ENCODE peak calls at places on chromosomes 12 and 14, in five cellular contexts. V, F, Y, D and U are unnamed samples. For H3K4me1, the result is how much of the 10 kb centered on the place peaks cover.

GRCh38 chr14:70955543-70956480 is 48.6 kb downstream of the PCNX1 start:
- DNase-seq in Y (no peak), V (peak), F (peak), D (peak), U (peak)

GRCh38 chr12:44589697-44590096 is 286.4 kb downstream of the NELL2 start:
- DNase-seq in Y (no peak), D (peak), F (no peak), V (no peak), U (no peak)

GRCh38 chr14:73749706-73750105 is 35.5 kb upstream of the PNMA1 start:
- DNase-seq in F (no peak), Y (no peak), V (no peak), D (no peak), U (peak)

GRCh38 chr14:73238941-73239340 is 1.6 kb downstream of the PAPLN start:
- DNase-seq in F (no peak), V (no peak), Y (no peak), D (no peak), U (no peak)

GRCh38 chr12:63905523-63905922 is 61.0 kb downstream of the SRGAP1 start:
- DNase-seq in V (peak), D (no peak), F (peak), Y (no peak), U (peak)

GRCh38 chr12:19129486-19130223 is at the start of gene PLEKHA5:
- DNase-seq in V (peak), Y (no peak), F (peak), D (peak), U (peak)

GRCh38 chr14:105195533-105196227 is 14.6 kb upstream of the NUDT14 start:
- DNase-seq in Y (no peak), D (peak), F (no peak), V (no peak), U (no peak)

GRCh38 chr14:32256606-32257005 is 53.5 kb upstream of the RNU6-8 start:
- DNase-seq in V (peak), D (no peak), Y (no peak), F (no peak), U (no peak)

GRCh38 chr12:93016752-93017350 is 87.8 kb upstream of the EEA1 start:
- DNase-seq in D (no peak), F (no peak), Y (no peak), V (no peak), U (no peak)

GRCh38 chr12:125143491-125143890 is 78.3 kb downstream of the AACS start:
- DNase-seq in V (peak), Y (no peak), F (peak), D (peak), U (no peak)

GRCh38 chr12:130053641-130054040 is 108.6 kb upstream of the FZD10 start:
- DNase-seq in F (no peak), D (peak), V (no peak), Y (no peak), U (no peak)

GRCh38 chr14:63952933-63953437 is 100.2 kb downstream of the SYNE2 start:
- DNase-seq in Y (no peak), V (peak), D (no peak), F (no peak), U (no peak)

GRCh38 chr12:107891967-107892366 is 117.5 kb downstream of the ASCL4 start:
- DNase-seq in Y (no peak), F (peak), V (peak), D (peak), U (no peak)

GRCh38 chr12:79255326-79255725 is 390.8 kb downstream of the SYT1 start:
- DNase-seq in F (no peak), D (no peak), Y (no peak), V (peak), U (no peak)

GRCh38 chr12:119375619-119376018 is 41.1 kb downstream of the CCDC60 start:
- DNase-seq in Y (no peak), D (no peak), V (no peak), F (no peak), U (no peak)

GRCh38 chr14:104374718-104375080 is 204.9 kb upstream of the C14orf180 start:
- DNase-seq in D (no peak), Y (no peak), V (no peak), F (no peak), U (no peak)

GRCh38 chr14:97129639-97130038 is 332.5 kb downstream of the VRK1 start:
- DNase-seq in D (no peak), F (no peak), V (no peak), Y (no peak), U (no peak)

GRCh38 chr12:587551-588322 is 75.5 kb downstream of the NINJ2 start:
- DNase-seq in Y (no peak), V (no peak), D (no peak), F (no peak), U (no peak)

GRCh38 chr12:32609966-32610365 is 69.1 kb upstream of the DNM1L start:
- DNase-seq in F (no peak), V (no peak), D (no peak), Y (no peak), U (no peak)

GRCh38 chr12:107402041-107403022 is 283.3 kb upstream of the PWP1 start:
- DNase-seq in V (peak), F (peak), D (peak), Y (peak), U (peak)

GRCh38 chr14:20460458-20461229 is 590 bp downstream of the PIP4P1 start:
- DNase-seq in Y (no peak), V (no peak), F (no peak), D (peak), U (peak)

GRCh38 chr14:54902143-54902520 is 494 bp downstream of the GCH1 start:
- DNase-seq in Y (peak), D (peak), V (peak), F (peak), U (peak)

GRCh38 chr14:74495356-74495755 is 1.8 kb downstream of the ISCA2 start:
- DNase-seq in V (no peak), D (no peak), Y (no peak), F (peak), U (no peak)

GRCh38 chr12:125100551-125101434 is 35.6 kb downstream of the AACS start:
- DNase-seq in Y (no peak), D (peak), V (no peak), F (no peak), U (no peak)

GRCh38 chr12:8544295-8544694 is 3.6 kb upstream of the CLEC4E start:
- DNase-seq in V (peak), F (peak), Y (peak), D (peak), U (peak)

GRCh38 chr14:37610945-37611523 is 15.6 kb downstream of the TTC6 start:
- DNase-seq in D (no peak), F (no peak), V (no peak), Y (no peak), U (no peak)

GRCh38 chr14:30708157-30708556 is 86.0 kb downstream of the SCFD1 start:
- DNase-seq in F (no peak), Y (no peak), D (peak), V (no peak), U (no peak)

GRCh38 chr14:85317491-85318021 is 212.4 kb upstream of the FLRT2 start:
- DNase-seq in Y (no peak), F (no peak), D (no peak), V (peak), U (no peak)

GRCh38 chr14:64673748-64674147 is 30.5 kb upstream of the PLEKHG3 start:
- DNase-seq in Y (no peak), D (no peak), F (no peak), V (no peak), U (no peak)

GRCh38 chr14:31030406-31030805 is 4.2 kb upstream of the STRN3 start:
- DNase-seq in Y (no peak), V (no peak), F (no peak), D (peak), U (no peak)

GRCh38 chr14:73014105-73014504 is 12.8 kb downstream of the ZFYVE1 start:
- DNase-seq in F (peak), D (no peak), V (peak), Y (no peak), U (no peak)

GRCh38 chr14:67815573-67816235 is 686 bp downstream of the ZFYVE26 start:
- DNase-seq in D (peak), V (peak), Y (no peak), F (peak), U (peak)

GRCh38 chr12:31245822-31246469 is 80.0 kb downstream of the SINHCAF start:
- DNase-seq in D (peak), F (no peak), V (no peak), Y (no peak), U (peak)

GRCh38 chr14:100531591-100532121 is 55.6 kb downstream of the BEGAIN start:
- DNase-seq in F (no peak), D (no peak), Y (no peak), V (no peak), U (no peak)

GRCh38 chr12:19186722-19187661 is 57.5 kb downstream of the PLEKHA5 start:
- DNase-seq in D (peak), F (peak), V (peak), Y (no peak), U (peak)

DNA sequence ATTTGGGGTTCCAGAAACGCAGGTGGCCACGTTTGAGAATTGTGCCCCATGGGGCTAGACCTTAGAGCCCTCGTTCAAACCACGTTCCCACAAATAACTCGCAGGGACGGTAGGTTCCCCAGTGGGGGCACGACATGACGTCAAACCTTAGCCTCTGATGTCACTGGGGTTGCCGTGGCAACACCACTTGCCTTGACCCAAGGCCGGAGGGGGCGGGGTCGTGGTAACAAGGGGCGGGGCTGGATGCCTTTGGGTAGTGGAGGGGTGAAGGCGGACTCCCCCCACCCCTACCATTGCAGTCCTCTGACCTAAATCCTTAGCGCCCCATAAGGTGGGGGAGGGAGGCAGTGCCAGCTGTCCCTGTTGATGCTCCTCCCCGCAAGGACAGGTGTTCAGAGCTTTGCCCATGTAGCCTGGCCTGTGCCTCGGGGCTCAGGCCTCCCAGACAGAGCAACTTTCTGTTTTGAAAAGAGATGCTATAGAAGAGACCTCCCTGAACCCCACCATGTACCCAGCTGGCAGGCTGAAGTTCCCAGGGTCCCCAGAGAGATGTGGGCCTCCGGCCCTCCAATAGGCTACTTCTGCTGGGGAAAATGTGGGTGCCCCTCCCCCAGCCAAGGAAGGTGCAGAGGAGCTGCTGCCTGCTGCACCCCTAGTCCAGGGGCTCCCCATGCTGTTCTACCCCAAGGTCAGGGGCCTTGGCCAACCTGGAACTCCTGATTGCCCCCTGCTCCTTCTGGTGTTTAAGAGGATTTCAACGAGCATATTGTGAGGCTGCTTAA is 1.9 kb downstream of the FAM222A start:
- DNase-seq in D (no peak), Y (no peak), V (no peak), F (no peak), U (no peak)
- H2AK5ac ChIP-seq in D (no peak), Y (peak), V (no peak), F (no peak), U (no peak)

GRCh38 chr12:76768566-76768965 is 4.7 kb downstream of the ZDHHC17 start:
- DNase-seq in Y (no peak), D (no peak), V (peak), F (no peak), U (no peak)
- H3K4me1 ChIP-seq in Y (under half), D (under half), V (under half), F (under half), U (under half)

GRCh38 chr12:111398530-111398929 is 7.2 kb upstream of the SH2B3 start:
- DNase-seq in Y (no peak), D (no peak), V (no peak), F (peak), U (no peak)

GRCh38 chr12:111395557-111396187 is 10.1 kb upstream of the SH2B3 start:
- DNase-seq in D (no peak), V (no peak), Y (no peak), F (no peak), U (no peak)

GRCh38 chr12:111393700-111394275 is 11.9 kb upstream of the SH2B3 start:
- DNase-seq in D (no peak), F (peak), Y (no peak), V (peak), U (peak)

GRCh38 chr12:111394480-111394879 is 11.2 kb upstream of the SH2B3 start:
- DNase-seq in D (no peak), F (no peak), V (no peak), Y (no peak), U (no peak)

DNA sequence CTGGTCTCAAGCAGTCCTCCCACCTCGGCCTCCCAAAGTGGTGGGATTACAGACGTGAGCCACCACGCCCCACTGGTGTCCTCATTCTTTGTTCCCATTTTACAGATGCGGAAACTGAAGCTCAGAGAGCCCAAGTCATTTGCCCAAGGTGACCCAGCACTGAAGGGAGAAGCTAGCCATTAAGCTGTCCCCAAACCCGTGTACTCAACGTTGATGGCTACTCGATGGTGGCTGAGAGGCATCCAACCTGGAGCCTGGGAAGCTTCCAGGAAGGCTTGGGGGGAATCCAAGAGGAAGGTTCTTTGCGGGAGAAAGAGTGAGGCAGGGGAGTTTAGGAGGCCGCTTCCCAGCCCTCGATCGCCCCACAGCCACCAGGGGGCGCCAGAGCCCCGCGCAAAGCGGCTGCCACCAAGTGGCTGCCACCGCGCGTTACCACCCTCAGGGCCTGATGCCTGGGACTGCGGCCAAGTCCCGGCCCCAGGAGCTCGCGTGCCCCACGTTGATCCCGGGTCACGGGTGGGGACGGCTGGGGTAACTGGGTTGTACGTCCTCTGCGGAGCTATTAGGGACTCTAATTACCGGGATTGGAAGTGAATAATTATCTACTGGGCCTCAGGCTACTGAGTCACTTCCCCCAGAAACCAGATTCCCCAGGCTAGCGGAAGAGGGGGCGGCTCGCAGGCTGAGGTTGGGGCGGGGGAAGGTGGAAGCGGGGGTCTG is 8.8 kb upstream of the SH2B3 start:
- DNase-seq in V (peak), F (peak), Y (peak), D (peak), U (peak)
- H3K4me3 ChIP-seq in V (peak), F (no peak), Y (no peak), D (no peak), U (no peak)

GRCh38 chr14:103118019-103118662 is 5.1 kb upstream of the TNFAIP2 start:
- DNase-seq in F (peak), Y (no peak), V (peak), D (no peak), U (no peak)
- H2AK5ac ChIP-seq in F (peak), Y (no peak), V (peak), D (no peak), U (no peak)

GRCh38 chr12:57455374-57456144 is 452 bp downstream of the INHBE start:
- DNase-seq in V (no peak), F (no peak), D (peak), Y (no peak), U (no peak)

GRCh38 chr12:57454566-57455373 is at the start of gene INHBE:
- DNase-seq in D (peak), Y (peak), V (peak), F (peak), U (no peak)

GRCh38 chr12:57456145-57456700 is 1.1 kb downstream of the INHBE start:
- DNase-seq in V (peak), D (peak), F (peak), Y (no peak), U (no peak)

GRCh38 chr12:57458665-57459054 is 925 bp upstream of the GLI1 start:
- DNase-seq in F (no peak), Y (no peak), D (no peak), V (no peak), U (no peak)

GRCh38 chr12:57456737-57457490 is 1.8 kb downstream of the INHBE start:
- DNase-seq in V (no peak), D (no peak), Y (no peak), F (no peak), U (no peak)
- H3K4me1 ChIP-seq in V (under half), D (under half), Y (under half), F (under half), U (under half)

GRCh38 chr14:91731986-91732385 is at the start of gene CATSPERB:
- DNase-seq in F (no peak), V (no peak), D (no peak), Y (no peak), U (no peak)

GRCh38 chr14:91731018-91731417 is 868 bp downstream of the CATSPERB start:
- DNase-seq in F (no peak), Y (no peak), D (no peak), V (no peak), U (peak)

GRCh38 chr14:91729756-91730155 is 2.1 kb downstream of the CATSPERB start:
- DNase-seq in Y (no peak), D (no peak), F (no peak), V (no peak), U (no peak)

GRCh38 chr14:91727121-91727520 is 4.8 kb downstream of the CATSPERB start:
- DNase-seq in F (no peak), Y (no peak), V (no peak), D (no peak), U (no peak)

GRCh38 chr14:91728616-91729183 is 3.2 kb downstream of the CATSPERB start:
- DNase-seq in Y (no peak), F (no peak), V (no peak), D (no peak), U (no peak)
- H3K4me3 ChIP-seq in Y (no peak), F (no peak), V (no peak), D (no peak), U (no peak)

GRCh38 chr12:131364903-131365820 is 345.7 kb upstream of the SFSWAP start:
- DNase-seq in F (no peak), Y (no peak), V (no peak), D (no peak), U (no peak)

GRCh38 chr12:131363841-131364425 is 347.0 kb upstream of the SFSWAP start:
- DNase-seq in D (no peak), V (no peak), Y (no peak), F (no peak), U (no peak)

GRCh38 chr12:131365821-131366260 is 345.0 kb upstream of the SFSWAP start:
- DNase-seq in F (no peak), D (no peak), V (no peak), Y (no peak), U (peak)

GRCh38 chr12:131368073-131369071 is 342.5 kb upstream of the SFSWAP start:
- DNase-seq in Y (no peak), V (no peak), F (no peak), D (no peak), U (no peak)

GRCh38 chr12:131366261-131366871 is 344.5 kb upstream of the SFSWAP start:
- DNase-seq in V (no peak), D (no peak), Y (no peak), F (no peak), U (no peak)
- H2AK5ac ChIP-seq in V (no peak), D (no peak), Y (no peak), F (no peak), U (no peak)

DNA sequence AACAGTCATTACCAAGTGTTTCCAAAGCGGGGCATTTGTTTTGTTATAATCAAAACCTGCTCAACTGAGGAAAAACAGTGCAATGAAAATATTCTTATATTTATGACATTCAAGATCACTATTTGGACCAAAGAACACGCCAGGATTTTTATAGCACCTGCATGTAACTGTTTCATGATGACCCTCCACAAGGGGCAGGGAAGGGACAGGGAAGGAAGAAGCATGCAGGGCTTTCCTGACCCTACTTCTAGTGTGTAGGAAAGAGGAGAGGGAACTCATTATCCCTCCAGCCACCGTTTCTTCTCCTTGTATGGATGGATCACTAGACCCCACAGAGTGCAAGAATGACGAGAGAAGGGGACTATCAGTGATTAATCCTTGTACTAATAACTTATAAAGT is 49.4 kb downstream of the SPPL3 start:
- DNase-seq in F (no peak), V (no peak), Y (no peak), D (peak), U (no peak)
- H3K4me1 ChIP-seq in F (under half), V (under half), Y (under half), D (under half), U (under half)

DNA sequence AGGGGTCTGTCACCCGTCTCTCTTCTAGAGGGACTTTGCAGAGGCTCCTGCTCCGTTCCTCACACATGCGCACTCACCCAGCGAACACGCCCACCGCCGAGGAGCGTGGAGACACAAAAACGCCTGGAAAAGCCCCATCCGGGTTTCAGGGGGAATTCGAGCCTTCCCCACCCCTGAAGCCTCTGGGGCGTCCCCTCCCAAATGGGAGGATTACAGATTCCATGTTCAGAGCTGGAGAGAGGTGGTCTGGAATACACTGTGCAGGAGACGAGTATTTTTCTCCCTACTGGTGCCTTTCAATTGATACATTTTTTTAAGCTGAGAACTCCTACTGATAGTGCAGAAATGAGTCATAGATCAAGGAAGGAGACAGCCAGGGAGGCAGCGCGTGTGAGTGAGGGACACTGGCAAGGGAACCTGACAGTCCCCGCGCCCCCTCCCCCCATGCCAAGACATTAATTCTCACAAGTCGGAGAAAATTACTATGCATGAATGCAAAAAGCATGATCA is 37.0 kb downstream of the BCL11B start:
- DNase-seq in D (peak), F (no peak), V (no peak), Y (no peak), U (peak)
- H3K4me3 ChIP-seq in D (no peak), F (no peak), V (no peak), Y (peak), U (no peak)